ENCODE peak calls at places on chromosome 20, in ten cellular contexts. E is bronchial epithelial cell; M is coronary artery; R is fibroblast of mammary gland; K is GM12865; I is dorsolateral prefrontal cortex; Q is PC-3; C is Calu3; J is adrenal gland; S is CD8-positive, alpha-beta T cell. G is an unnamed sample.

GRCh38 chr20:53078761-53079482 is 106.8 kb downstream of the TSHZ2 start:
- DNase-seq in E (no peak), M (no peak), R (no peak), K (no peak), I (no peak), Q (no peak), C (no peak), J (no peak), S (no peak), G (no peak)

GRCh38 chr20:31717478-31717946 is 5.2 kb downstream of the BCL2L1 start:
- DNase-seq in E (no peak), M (no peak), R (no peak), K (peak), I (no peak), Q (no peak), C (no peak), J (no peak), S (no peak), G (no peak)

GRCh38 chr20:9583151-9583550 is 68.8 kb downstream of the LAMP5 start:
- DNase-seq in E (no peak), M (no peak), R (no peak), K (peak), I (no peak), Q (no peak), C (no peak), J (no peak), S (no peak), G (no peak)

GRCh38 chr20:42603655-42604054 is 586.1 kb downstream of the PTPRT start:
- DNase-seq in E (no peak), M (no peak), R (no peak), K (no peak), I (no peak), Q (no peak), C (no peak), J (no peak), S (no peak), G (no peak)

GRCh38 chr20:2303693-2304092 is 7.9 kb downstream of the TGM3 start:
- DNase-seq in E (no peak), M (no peak), R (no peak), K (no peak), I (no peak), Q (peak), C (no peak), J (no peak), S (no peak), G (no peak)

GRCh38 chr20:63968928-63969760 is 586 bp downstream of the ZNF512B start:
- DNase-seq in E (no peak), M (no peak), R (no peak), K (no peak), I (peak), Q (no peak), C (peak), J (peak), S (no peak), G (no peak)

GRCh38 chr20:33169176-33169794 is 1.3 kb downstream of the BPIFA2 start:
- DNase-seq in E (no peak), M (no peak), R (peak), K (peak), I (no peak), Q (peak), C (peak), J (no peak), S (no peak), G (peak)

GRCh38 chr20:13046409-13046808 is 37.6 kb downstream of the SPTLC3 start:
- DNase-seq in E (no peak), M (no peak), R (no peak), K (no peak), I (no peak), Q (no peak), C (no peak), J (no peak), S (no peak), G (no peak)

GRCh38 chr20:43749734-43750294 is 23.0 kb upstream of the GTSF1L start:
- DNase-seq in E (peak), M (no peak), R (peak), K (peak), I (peak), Q (peak), C (peak), J (peak), S (peak), G (peak)

GRCh38 chr20:22160254-22160653 is 424.1 kb downstream of the FOXA2 start:
- DNase-seq in E (no peak), M (no peak), R (no peak), K (no peak), I (no peak), Q (no peak), C (no peak), J (no peak), S (no peak), G (no peak)

GRCh38 chr20:46346770-46347169 is 38.5 kb upstream of the CDH22 start:
- DNase-seq in E (no peak), M (no peak), R (no peak), K (no peak), I (no peak), Q (no peak), C (no peak), J (no peak), S (no peak), G (no peak)

GRCh38 chr20:46308258-46309157 is at the start of gene CDH22:
- DNase-seq in E (no peak), M (no peak), R (peak), K (peak), I (peak), Q (peak), C (peak), J (peak), S (peak), G (no peak)

GRCh38 chr20:58081842-58082241 is 146.6 kb downstream of the ANKRD60 start:
- DNase-seq in E (peak), M (no peak), R (peak), K (no peak), I (no peak), Q (peak), C (no peak), J (no peak), S (no peak), G (peak)

GRCh38 chr20:44098256-44098630 is 88.7 kb downstream of the JPH2 start:
- DNase-seq in E (no peak), M (no peak), R (no peak), K (no peak), I (no peak), Q (no peak), C (no peak), J (no peak), S (no peak), G (no peak)

GRCh38 chr20:4234128-4234527 is 218.8 kb upstream of the RNF24 start:
- DNase-seq in E (peak), M (no peak), R (peak), K (no peak), I (no peak), Q (no peak), C (no peak), J (peak), S (no peak), G (peak)

GRCh38 chr20:64161595-64162238 is 2.5 kb upstream of the MYT1 start:
- DNase-seq in E (peak), M (no peak), R (peak), K (peak), I (no peak), Q (peak), C (peak), J (peak), S (peak), G (no peak)

GRCh38 chr20:8757146-8757545 is 311.7 kb upstream of the PLCB4 start:
- DNase-seq in E (no peak), M (no peak), R (peak), K (peak), I (no peak), Q (peak), C (no peak), J (no peak), S (no peak), G (peak)

GRCh38 chr20:46991850-46992639 is 97.4 kb downstream of the EYA2 start:
- DNase-seq in E (no peak), M (no peak), R (no peak), K (no peak), I (no peak), Q (no peak), C (no peak), J (no peak), S (no peak), G (no peak)

GRCh38 chr20:64027981-64028685 is 7.8 kb upstream of the C20orf204 start:
- DNase-seq in E (no peak), M (no peak), R (no peak), K (no peak), I (no peak), Q (no peak), C (no peak), J (no peak), S (no peak), G (no peak)

GRCh38 chr20:9160760-9161159 is 91.9 kb downstream of the PLCB4 start:
- DNase-seq in E (no peak), M (no peak), R (peak), K (no peak), I (no peak), Q (no peak), C (no peak), J (no peak), S (no peak), G (no peak)

GRCh38 chr20:8126190-8126589 is 5.9 kb upstream of the PLCB1 start:
- DNase-seq in E (no peak), M (no peak), R (no peak), K (no peak), I (no peak), Q (peak), C (no peak), J (no peak), S (no peak), G (no peak)

GRCh38 chr20:47088339-47088738 is 193.7 kb downstream of the EYA2 start:
- DNase-seq in E (no peak), M (no peak), R (no peak), K (no peak), I (no peak), Q (peak), C (peak), J (no peak), S (no peak), G (no peak)

GRCh38 chr20:34143951-34144350 is 31.9 kb upstream of the EIF2S2 start:
- DNase-seq in E (no peak), M (no peak), R (peak), K (no peak), I (no peak), Q (no peak), C (no peak), J (no peak), S (no peak), G (peak)

GRCh38 chr20:8155848-8156602 is 24.0 kb downstream of the PLCB1 start:
- DNase-seq in E (no peak), M (no peak), R (no peak), K (no peak), I (no peak), Q (peak), C (no peak), J (no peak), S (no peak), G (no peak)

GRCh38 chr20:48217191-48217590 is 431.9 kb upstream of the SULF2 start:
- DNase-seq in E (no peak), M (no peak), R (no peak), K (no peak), I (no peak), Q (no peak), C (no peak), J (no peak), S (no peak), G (no peak)

GRCh38 chr20:56429496-56429895 is 17.4 kb downstream of the CASS4 start:
- DNase-seq in E (peak), M (no peak), R (peak), K (no peak), I (no peak), Q (no peak), C (no peak), J (no peak), S (no peak), G (no peak)

GRCh38 chr20:62277253-62277652 is 25.5 kb upstream of the ADRM1 start:
- DNase-seq in E (no peak), M (no peak), R (no peak), K (no peak), I (no peak), Q (no peak), C (no peak), J (no peak), S (no peak), G (no peak)

GRCh38 chr20:16203091-16203490 is 370.2 kb downstream of the KIF16B start:
- DNase-seq in E (no peak), M (no peak), R (no peak), K (no peak), I (no peak), Q (no peak), C (no peak), J (no peak), S (no peak), G (no peak)

GRCh38 chr20:17536944-17537444 is 5.8 kb upstream of the BFSP1 start:
- DNase-seq in E (peak), M (peak), R (peak), K (peak), I (peak), Q (peak), C (peak), J (peak), S (peak), G (peak)

GRCh38 chr20:3203315-3204123 is 963 bp downstream of the DDRGK1 start:
- DNase-seq in E (no peak), M (no peak), R (peak), K (peak), I (peak), Q (peak), C (peak), J (no peak), S (no peak), G (peak)

GRCh38 chr20:35629432-35630145 is 14.0 kb downstream of the SPAG4 start:
- DNase-seq in E (no peak), M (no peak), R (no peak), K (no peak), I (no peak), Q (no peak), C (no peak), J (no peak), S (no peak), G (no peak)

GRCh38 chr20:44113642-44113945 is 73.4 kb downstream of the JPH2 start:
- DNase-seq in E (no peak), M (no peak), R (no peak), K (no peak), I (no peak), Q (no peak), C (no peak), J (no peak), S (no peak), G (no peak)

GRCh38 chr20:39849171-39849570 is 839.9 kb downstream of the MAFB start:
- DNase-seq in E (no peak), M (no peak), R (no peak), K (no peak), I (no peak), Q (no peak), C (no peak), J (no peak), S (no peak), G (no peak)

GRCh38 chr20:61684583-61685235 is 381.0 kb downstream of the TAF4 start:
- DNase-seq in E (peak), M (no peak), R (no peak), K (no peak), I (no peak), Q (no peak), C (no peak), J (no peak), S (no peak), G (no peak)

GRCh38 chr20:34562643-34563042 is 4.1 kb downstream of the MAP1LC3A start:
- DNase-seq in E (no peak), M (no peak), R (peak), K (peak), I (no peak), Q (peak), C (peak), J (no peak), S (no peak), G (no peak)

GRCh38 chr20:58251979-58252591 is 23.6 kb upstream of the ANKRD60 start:
- DNase-seq in E (peak), M (no peak), R (peak), K (no peak), I (no peak), Q (peak), C (peak), J (no peak), S (no peak), G (peak)

GRCh38 chr20:44911264-44911921 is 1.5 kb downstream of the PABPC1L start:
- DNase-seq in E (peak), M (no peak), R (peak), K (peak), I (no peak), Q (peak), C (peak), J (peak), S (peak), G (peak)

DNA sequence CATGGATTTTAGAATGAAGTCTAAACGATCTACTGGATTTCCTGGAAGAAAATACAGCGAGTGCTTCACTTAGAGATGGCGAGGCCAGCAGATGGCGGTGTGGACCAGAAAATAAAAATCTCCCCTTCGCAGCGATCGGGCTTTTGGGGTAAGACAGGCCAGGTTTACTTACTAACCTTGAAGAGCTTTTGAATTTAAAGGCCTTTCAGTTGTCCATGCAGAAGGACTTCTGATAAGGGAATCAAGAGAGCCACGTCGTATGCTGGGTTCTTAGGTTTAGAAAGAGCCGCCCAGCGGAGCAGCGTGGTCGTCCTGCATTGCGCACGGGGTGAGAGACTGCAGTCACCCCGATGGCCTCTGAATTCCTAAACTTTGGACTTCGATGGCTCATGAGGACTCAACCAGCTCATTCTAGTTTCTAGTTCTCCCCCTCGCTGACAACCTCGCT is 125.2 kb upstream of the RALGAPA2 start:
- DNase-seq in E (peak), M (no peak), R (peak), K (peak), I (peak), Q (peak), C (peak), J (peak), S (peak), G (peak)
- TF ChIP-seq CTCF in E (peak), M (peak), R (peak), K (peak), I (peak), Q (peak), C (no peak), J (peak), S (peak), G (peak)

GRCh38 chr20:24448170-24448569 is 21.3 kb upstream of the SYNDIG1 start:
- DNase-seq in E (no peak), M (peak), R (no peak), K (no peak), I (no peak), Q (no peak), C (no peak), J (no peak), S (no peak), G (no peak)
- TF ChIP-seq CTCF in E (no peak), M (no peak), R (no peak), K (no peak), I (no peak), Q (no peak), C (no peak), J (no peak), S (no peak), G (no peak)

GRCh38 chr20:49394264-49394663 is 88.2 kb downstream of the KCNB1 start:
- DNase-seq in E (no peak), M (no peak), R (peak), K (no peak), I (no peak), Q (no peak), C (no peak), J (no peak), S (no peak), G (no peak)

GRCh38 chr20:49394757-49395156 is 87.7 kb downstream of the KCNB1 start:
- DNase-seq in E (no peak), M (no peak), R (no peak), K (no peak), I (no peak), Q (no peak), C (no peak), J (no peak), S (no peak), G (no peak)

GRCh38 chr20:49396230-49396629 is 86.2 kb downstream of the KCNB1 start:
- DNase-seq in E (no peak), M (no peak), R (no peak), K (no peak), I (no peak), Q (no peak), C (no peak), J (no peak), S (no peak), G (no peak)

GRCh38 chr20:49395183-49395582 is 87.3 kb downstream of the KCNB1 start:
- DNase-seq in E (no peak), M (no peak), R (peak), K (no peak), I (no peak), Q (no peak), C (no peak), J (no peak), S (no peak), G (no peak)

DNA sequence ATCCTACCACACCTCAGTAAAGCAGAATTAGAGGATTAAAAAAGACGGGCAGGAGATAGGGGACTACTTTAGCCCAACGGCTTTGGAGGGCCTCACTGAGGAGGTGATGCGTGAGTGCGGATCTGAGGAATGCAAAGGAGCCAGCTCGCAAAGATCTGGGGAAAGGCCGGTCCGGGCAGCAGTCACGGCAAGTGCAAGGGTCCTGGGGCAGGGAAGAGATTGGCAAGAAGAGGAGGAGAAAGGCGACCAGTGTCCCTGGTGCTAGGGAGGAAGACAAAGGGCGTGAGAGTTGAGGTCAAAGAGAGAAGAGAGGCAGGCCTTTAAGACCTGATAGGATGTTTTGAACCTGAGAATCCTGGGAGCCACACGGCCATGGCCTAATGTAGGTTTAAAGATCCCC is 86.8 kb downstream of the KCNB1 start:
- DNase-seq in E (no peak), M (no peak), R (no peak), K (no peak), I (no peak), Q (no peak), C (no peak), J (no peak), S (no peak), G (no peak)
- TF ChIP-seq CTCF in E (no peak), M (no peak), R (no peak), K (no peak), I (no peak), Q (no peak), C (no peak), J (no peak), S (no peak), G (no peak)

GRCh38 chr20:11411765-11412164 is 505.9 kb upstream of the BTBD3 start:
- DNase-seq in E (no peak), M (no peak), R (no peak), K (no peak), I (no peak), Q (no peak), C (no peak), J (no peak), S (no peak), G (no peak)
- TF ChIP-seq CTCF in E (no peak), M (no peak), R (no peak), K (no peak), I (no peak), Q (no peak), C (no peak), J (no peak), S (no peak), G (no peak)

GRCh38 chr20:51326241-51326819 is 216.2 kb downstream of the NFATC2 start:
- DNase-seq in E (peak), M (no peak), R (peak), K (peak), I (peak), Q (no peak), C (peak), J (no peak), S (peak), G (peak)
- TF ChIP-seq CTCF in E (peak), M (no peak), R (peak), K (peak), I (peak), Q (peak), C (peak), J (peak), S (no peak), G (peak)

GRCh38 chr20:1118336-1119127 is at the start of gene PSMF1:
- DNase-seq in E (peak), M (peak), R (peak), K (peak), I (peak), Q (peak), C (peak), J (peak), S (peak), G (peak)
- TF ChIP-seq CTCF in E (no peak), M (no peak), R (no peak), K (no peak), I (peak), Q (no peak), C (no peak), J (no peak), S (no peak), G (no peak)

G was measured in MCF 10A.